ENCODE peak calls at places on chromosomes 5 and 9, in six cellular contexts. L is colonic mucosa, W is nephron progenitor cell, E is AG04449, Q is RPMI7951, I is nucleus accumbens. A is an unnamed sample.

GRCh38 chr9:133656211-133657119 is 20.3 kb downstream of the DBH start:
- DNase-seq in L (no peak), W (no peak), E (no peak), Q (no peak), I (no peak), A (no peak)

GRCh38 chr9:129811967-129812363 is 9.0 kb downstream of the TOR1B start:
- DNase-seq in L (no peak), W (no peak), E (no peak), Q (no peak), I (no peak), A (no peak)

GRCh38 chr5:59317023-59317771 is 576.3 kb downstream of the PDE4D start:
- DNase-seq in L (peak), W (no peak), E (no peak), Q (peak), I (no peak), A (peak)

GRCh38 chr9:110599468-110599867 is 19.9 kb upstream of the SVEP1 start:
- DNase-seq in L (no peak), W (no peak), E (no peak), Q (peak), I (no peak), A (no peak)

GRCh38 chr5:172939045-172939444 is 20.2 kb upstream of the RPL26L1 start:
- DNase-seq in L (no peak), W (no peak), E (no peak), Q (no peak), I (no peak), A (no peak)

GRCh38 chr5:138354926-138355378 is 2.5 kb downstream of the KDM3B start:
- DNase-seq in L (no peak), W (peak), E (peak), Q (peak), I (no peak), A (peak)

GRCh38 chr9:93950619-93951601 is 4.2 kb downstream of the BARX1 start:
- DNase-seq in L (peak), W (peak), E (no peak), Q (peak), I (no peak), A (no peak)

GRCh38 chr5:176530983-176531901 is 6.0 kb downstream of the RNF44 start:
- DNase-seq in L (no peak), W (no peak), E (no peak), Q (peak), I (peak), A (no peak)

GRCh38 chr5:139275536-139276297 is 17.8 kb upstream of the MATR3 start:
- DNase-seq in L (peak), W (no peak), E (no peak), Q (no peak), I (no peak), A (no peak)

GRCh38 chr5:55694152-55694830 is 17.8 kb downstream of the SLC38A9 start:
- DNase-seq in L (no peak), W (no peak), E (no peak), Q (peak), I (no peak), A (no peak)

GRCh38 chr5:69295088-69295754 is 37.4 kb downstream of the CCDC125 start:
- DNase-seq in L (no peak), W (no peak), E (peak), Q (no peak), I (no peak), A (peak)

GRCh38 chr5:124718376-124718775 is 28.1 kb downstream of the ZNF608 start:
- DNase-seq in L (no peak), W (no peak), E (no peak), Q (peak), I (no peak), A (no peak)

GRCh38 chr5:56124885-56125250 is 108.3 kb downstream of the ANKRD55 start:
- DNase-seq in L (no peak), W (no peak), E (no peak), Q (no peak), I (no peak), A (no peak)

GRCh38 chr5:172569862-172570558 is 71.1 kb upstream of the NEURL1B start:
- DNase-seq in L (peak), W (peak), E (no peak), Q (no peak), I (no peak), A (no peak)

GRCh38 chr9:18473551-18474279 is at the start of gene ADAMTSL1:
- DNase-seq in L (peak), W (peak), E (no peak), Q (peak), I (peak), A (peak)

GRCh38 chr5:41921166-41921565 is 3.9 kb upstream of the FBXO4 start:
- DNase-seq in L (no peak), W (no peak), E (no peak), Q (no peak), I (no peak), A (no peak)

GRCh38 chr5:27316283-27316675 is 277.9 kb upstream of the CDH9 start:
- DNase-seq in L (no peak), W (no peak), E (peak), Q (peak), I (no peak), A (peak)

GRCh38 chr9:124810513-124811355 is 33.8 kb downstream of the OLFML2A start:
- DNase-seq in L (no peak), W (peak), E (peak), Q (peak), I (no peak), A (peak)

GRCh38 chr5:15929616-15930303 is 249.8 kb downstream of the MARCHF11 start:
- DNase-seq in L (no peak), W (no peak), E (peak), Q (peak), I (no peak), A (peak)

GRCh38 chr9:75149841-75150241 is 61.5 kb downstream of the OSTF1 start:
- DNase-seq in L (no peak), W (no peak), E (no peak), Q (no peak), I (no peak), A (no peak)

GRCh38 chr9:124532897-124533296 is 25.7 kb upstream of the NR5A1 start:
- DNase-seq in L (no peak), W (no peak), E (no peak), Q (no peak), I (no peak), A (no peak)

GRCh38 chr5:177178905-177179304 is 45.3 kb downstream of the NSD1 start:
- DNase-seq in L (no peak), W (no peak), E (no peak), Q (no peak), I (no peak), A (no peak)

GRCh38 chr9:76441551-76442322 is 17.2 kb upstream of the GCNT1 start:
- DNase-seq in L (no peak), W (no peak), E (no peak), Q (peak), I (peak), A (peak)

GRCh38 chr9:126439402-126439765 is 112.8 kb downstream of the MVB12B start:
- DNase-seq in L (no peak), W (no peak), E (peak), Q (peak), I (no peak), A (peak)

GRCh38 chr5:83608122-83608521 is 112.5 kb downstream of the HAPLN1 start:
- DNase-seq in L (peak), W (peak), E (no peak), Q (peak), I (peak), A (peak)

GRCh38 chr5:145937432-145938250 is 1.3 kb downstream of the SH3RF2 start:
- DNase-seq in L (peak), W (no peak), E (no peak), Q (peak), I (no peak), A (no peak)

GRCh38 chr5:175443514-175444059 is 395 bp downstream of the DRD1 start:
- DNase-seq in L (no peak), W (peak), E (no peak), Q (no peak), I (no peak), A (no peak)

GRCh38 chr5:65100846-65101678 is 332.3 kb downstream of the CWC27 start:
- DNase-seq in L (peak), W (peak), E (no peak), Q (peak), I (peak), A (peak)

GRCh38 chr5:107861565-107861964 is 190.8 kb upstream of the EFNA5 start:
- DNase-seq in L (no peak), W (no peak), E (no peak), Q (no peak), I (no peak), A (no peak)

GRCh38 chr9:126125577-126125976 is 201.1 kb upstream of the MVB12B start:
- DNase-seq in L (no peak), W (no peak), E (no peak), Q (no peak), I (no peak), A (no peak)

GRCh38 chr5:61919920-61920319 is 386.1 kb upstream of the KIF2A start:
- DNase-seq in L (no peak), W (no peak), E (no peak), Q (no peak), I (no peak), A (no peak)

A was measured in stromal cell of bone marrow.